ENCODE peak calls at places on chromosome 1, in four cellular contexts. V is dorsolateral prefrontal cortex; P is central memory CD4-positive, alpha-beta T cell; H is heart right ventricle. A is an unnamed sample.
A peak's percentile ranks its signal among the peaks of the same experiment; 100 is the strongest.

GRCh38 chr1:50425376-50426107 is 2.3 kb upstream of the DMRTA2 start:
- DNase-seq in V (no peak), P (no peak), H (no peak), A (no peak)

GRCh38 chr1:168246506-168246905 is 20.7 kb downstream of the SFT2D2 start:
- DNase-seq in V (no peak), P (no peak), H (no peak), A (no peak)

GRCh38 chr1:233289676-233290075 is 5.8 kb downstream of the PCNX2 start:
- DNase-seq in V (no peak), P (no peak), H (no peak), A (no peak)

GRCh38 chr1:47875831-47876586 is 121.2 kb downstream of the TRABD2B start:
- DNase-seq in V (no peak), P (no peak), H (no peak), A (no peak)

GRCh38 chr1:48405400-48405799 is 66.6 kb downstream of the SPATA6 start:
- DNase-seq in V (no peak), P (no peak), H (peak; percentile 23), A (no peak)

GRCh38 chr1:230469271-230469670 is 43.1 kb upstream of the PGBD5 start:
- DNase-seq in V (no peak), P (no peak), H (no peak), A (no peak)

GRCh38 chr1:233598891-233599541 is 14.9 kb upstream of the KCNK1 start:
- DNase-seq in V (no peak), P (no peak), H (no peak), A (no peak)

GRCh38 chr1:52159033-52159789 is 17.3 kb downstream of the ZFYVE9 start:
- DNase-seq in V (no peak), P (no peak), H (no peak), A (no peak)

GRCh38 chr1:56824956-56825355 is 5.8 kb upstream of the FYB2 start:
- DNase-seq in V (no peak), P (no peak), H (no peak), A (no peak)

GRCh38 chr1:232627171-232627570 is 2.8 kb downstream of the SIPA1L2 start:
- DNase-seq in V (no peak), P (no peak), H (no peak), A (no peak)

GRCh38 chr1:16189921-16190499 is 22.4 kb downstream of the ARHGEF19 start:
- DNase-seq in V (peak; percentile 54), P (no peak), H (no peak), A (no peak)

A was measured in sciatic nerve.